ENCODE peak calls at places on chromosomes 2 and 18, in six cellular contexts. J is T-helper 2 cell, A is ACHN, D is cortex of kidney, C is DMS153, W is neuronal stem cell. L is an unnamed sample.

GRCh38 chr18:50277935-50278334 is 3.4 kb downstream of the MBD1 start:
- DNase-seq in J (no peak), A (no peak), C (no peak), D (no peak), W (no peak), L (no peak)

GRCh38 chr2:45688479-45689298 is 37.2 kb downstream of the PRKCE start:
- DNase-seq in A (no peak), J (no peak), D (no peak), W (no peak), C (no peak), L (no peak)

GRCh38 chr2:162890690-162891311 is 52.2 kb upstream of the KCNH7 start:
- DNase-seq in D (no peak), J (no peak), W (peak; percentile 48), A (peak; percentile 78), C (peak; percentile 42), L (no peak)

GRCh38 chr2:155481141-155481540 is 782.6 kb downstream of the KCNJ3 start:
- DNase-seq in D (no peak), A (no peak), W (no peak), J (no peak), C (no peak), L (no peak)

GRCh38 chr2:217035967-217036366 is 176.1 kb upstream of the TNP1 start:
- DNase-seq in A (no peak), J (no peak), W (no peak), D (no peak), C (no peak), L (no peak)

GRCh38 chr2:42876280-42876840 is 84.0 kb upstream of the HAAO start:
- DNase-seq in J (no peak), A (no peak), C (no peak), W (no peak), D (no peak), L (no peak)

GRCh38 chr2:38947241-38948239 is 57.9 kb downstream of the ARHGEF33 start:
- DNase-seq in W (peak; percentile 59), D (no peak), C (peak; percentile 59), A (peak; percentile 82), J (peak; percentile 17), L (peak; percentile 32)

GRCh38 chr2:55718165-55719008 is 24.7 kb upstream of the PNPT1 start:
- DNase-seq in C (no peak), J (no peak), A (peak; percentile 69), D (no peak), W (peak; percentile 74), L (peak; percentile 17)

GRCh38 chr2:88057437-88057844 is 1.9 kb upstream of the KRCC1 start:
- DNase-seq in W (no peak), J (no peak), D (no peak), A (no peak), C (no peak), L (no peak)

GRCh38 chr2:126698376-126698775 is 42.4 kb downstream of the GYPC start:
- DNase-seq in J (no peak), D (no peak), C (no peak), A (no peak), W (no peak), L (no peak)

GRCh38 chr2:152369176-152369860 is 34.3 kb downstream of the FMNL2 start:
- DNase-seq in D (no peak), W (no peak), C (no peak), J (no peak), A (peak; percentile 45), L (no peak)

GRCh38 chr2:79855264-79856006 is 342.6 kb downstream of the CTNNA2 start:
- DNase-seq in A (peak; percentile 39), D (no peak), W (no peak), C (peak; percentile 30), J (no peak), L (no peak)

GRCh38 chr2:8169443-8169842 is 512.4 kb upstream of the ID2 start:
- DNase-seq in C (no peak), D (no peak), A (no peak), J (no peak), W (no peak), L (no peak)

GRCh38 chr18:741931-742512 is 29.6 kb upstream of the ENOSF1 start:
- DNase-seq in A (peak; percentile 42), J (peak; percentile 27), W (no peak), C (no peak), D (no peak), L (peak; percentile 33)

GRCh38 chr2:209307161-209308001 is 116.5 kb upstream of the MAP2 start:
- DNase-seq in D (no peak), C (no peak), A (no peak), J (no peak), W (no peak), L (no peak)

GRCh38 chr2:230627806-230628724 is 84.6 kb upstream of the CAB39 start:
- DNase-seq in C (no peak), D (no peak), A (no peak), J (no peak), W (no peak), L (no peak)

GRCh38 chr2:145775591-145775990 is 1255.7 kb upstream of the ZEB2 start:
- DNase-seq in W (no peak), J (no peak), C (no peak), A (no peak), D (no peak), L (no peak)